ENCODE peak calls at places on chromosomes 13 and 19, in seven cellular contexts. V is H1, K is SK-N-SH, X is HepG2, P is K562, Y is HCT116, R is GM12878. U is an unnamed sample.

GRCh38 chr13:101763191-101763590 is 310.7 kb downstream of the ITGBL1 start:
- DNase-seq in V (no peak), K (no peak), X (no peak), P (no peak), Y (no peak), R (no peak), U (no peak)

GRCh38 chr13:43388282-43389034 is 365.1 kb downstream of the DNAJC15 start:
- DNase-seq in V (no peak), K (no peak), X (no peak), P (no peak), Y (peak; percentile 16), R (no peak), U (no peak)

GRCh38 chr13:62829476-62829875 is 1413.8 kb upstream of the PCDH20 start:
- DNase-seq in V (no peak), K (no peak), X (no peak), P (no peak), Y (no peak), R (no peak), U (no peak)

GRCh38 chr19:58439576-58440554 is at the start of gene ZNF132:
- DNase-seq in V (peak; percentile 78), K (peak; percentile 96), X (no peak), P (no peak), Y (no peak), R (peak; percentile 98), U (no peak)

GRCh38 chr13:29936051-29936813 is 85.8 kb upstream of the UBL3 start:
- DNase-seq in V (no peak), K (no peak), X (no peak), P (no peak), Y (no peak), R (no peak), U (no peak)

GRCh38 chr19:9883231-9883758 is 48.2 kb downstream of the PIN1 start:
- DNase-seq in V (no peak), K (no peak), X (no peak), P (no peak), Y (peak; percentile 23), R (no peak), U (no peak)

GRCh38 chr13:61417171-61417570 is 1.5 kb upstream of the PCDH20 start:
- DNase-seq in V (no peak), K (no peak), X (no peak), P (no peak), Y (no peak), R (no peak), U (no peak)

GRCh38 chr19:3683866-3684816 is 16.1 kb downstream of the PIP5K1C start:
- DNase-seq in V (no peak), K (no peak), X (no peak), P (peak; percentile 86), Y (no peak), R (no peak), U (no peak)

GRCh38 chr19:19538077-19538764 is at the start of gene CILP2:
- DNase-seq in V (peak; percentile 96), K (peak; percentile 96), X (no peak), P (peak; percentile 48), Y (no peak), R (no peak), U (no peak)

GRCh38 chr19:19256072-19256969 is 16.8 kb downstream of the TM6SF2 start:
- DNase-seq in V (no peak), K (peak; percentile 52), X (peak; percentile 31), P (no peak), Y (no peak), R (no peak), U (no peak)

GRCh38 chr19:17322854-17323253 is 11.8 kb downstream of the ANO8 start:
- DNase-seq in V (no peak), K (peak; percentile 47), X (no peak), P (no peak), Y (no peak), R (no peak), U (no peak)

GRCh38 chr19:14363203-14364097 is 17.8 kb upstream of the ADGRE5 start:
- DNase-seq in V (peak; percentile 88), K (peak; percentile 58), X (peak; percentile 25), P (peak; percentile 89), Y (peak; percentile 77), R (no peak), U (no peak)

GRCh38 chr13:34750078-34750703 is 191.9 kb upstream of the NBEA start:
- DNase-seq in V (peak; percentile 66), K (peak; percentile 52), X (no peak), P (no peak), Y (no peak), R (no peak), U (no peak)

GRCh38 chr13:53131361-53131760 is 102.7 kb downstream of the OLFM4 start:
- DNase-seq in V (no peak), K (no peak), X (no peak), P (no peak), Y (no peak), R (no peak), U (no peak)

GRCh38 chr19:24159707-24160106 is 72.7 kb downstream of the ZNF254 start:
- DNase-seq in V (no peak), K (peak; percentile 17), X (peak; percentile 29), P (no peak), Y (no peak), R (no peak), U (no peak)

GRCh38 chr19:43430142-43430710 is 15.5 kb downstream of the TEX101 start:
- DNase-seq in V (no peak), K (no peak), X (no peak), P (no peak), Y (no peak), R (no peak), U (no peak)

GRCh38 chr19:6738726-6739389 is 622 bp upstream of the TRIP10 start:
- DNase-seq in V (peak; percentile 76), K (no peak), X (no peak), P (no peak), Y (no peak), R (no peak), U (no peak)

GRCh38 chr19:6737284-6737872 is at the start of gene GPR108:
- DNase-seq in V (peak; percentile 99), K (peak; percentile 96), X (peak; percentile 100), P (peak; percentile 92), Y (peak; percentile 100), R (peak; percentile 100), U (peak; percentile 99)

GRCh38 chr19:6739390-6739883 is at the start of gene TRIP10:
- DNase-seq in V (peak; percentile 84), K (peak; percentile 94), X (peak; percentile 68), P (peak; percentile 84), Y (no peak), R (no peak), U (no peak)

GRCh38 chr19:6736917-6737283 is 480 bp downstream of the GPR108 start:
- DNase-seq in V (no peak), K (peak; percentile 97), X (no peak), P (no peak), Y (no peak), R (no peak), U (no peak)

DNA sequence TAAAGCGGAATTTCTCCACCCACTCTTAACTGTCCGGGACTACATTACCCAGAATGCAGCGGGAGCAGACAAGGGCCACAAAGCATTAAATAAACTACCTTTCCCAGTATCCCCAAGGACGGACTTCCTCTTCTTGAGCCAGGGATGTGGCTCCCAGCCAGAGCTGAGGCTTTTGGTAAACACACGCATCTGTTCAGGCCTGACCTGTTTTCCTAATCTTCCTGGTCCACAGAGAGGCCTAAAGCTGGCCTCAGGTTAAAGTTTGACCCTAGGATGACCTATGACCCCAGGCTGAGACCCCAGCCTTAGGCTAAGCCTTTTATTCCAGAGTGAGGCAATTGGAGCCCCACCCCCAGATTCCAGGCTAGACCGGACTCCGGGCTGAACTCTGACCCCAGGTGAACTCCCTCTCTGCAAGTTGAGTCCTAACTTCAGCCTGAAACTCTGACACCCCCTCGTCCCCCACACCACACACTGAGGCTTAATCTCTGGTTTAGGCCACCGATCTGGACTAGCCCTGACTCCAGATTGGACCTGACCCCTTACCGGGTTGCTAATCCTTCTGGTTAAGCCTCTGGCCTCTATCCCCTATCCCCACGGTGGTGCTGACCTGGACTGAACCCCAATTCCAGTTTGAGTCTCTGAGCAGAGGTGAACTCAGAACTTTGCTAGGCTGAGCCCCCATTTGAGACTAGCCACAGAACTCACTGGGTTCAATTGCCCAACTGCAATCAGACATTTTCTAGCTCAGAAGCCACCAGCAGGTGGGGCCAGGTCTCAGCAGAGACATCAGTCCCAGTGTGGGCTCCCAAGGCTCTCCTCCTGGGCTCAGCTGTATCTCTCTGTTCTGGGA is 719 bp upstream of the GPR108 start:
- DNase-seq in V (peak; percentile 78), K (no peak), X (peak; percentile 87), P (no peak), Y (no peak), R (no peak), U (peak; percentile 69)
- TF ChIP-seq SIN3A in V (peak; percentile 40), K (no peak), X (peak; percentile 47), P (no peak), Y (no peak), R (peak; percentile 38), U (no peak)

DNA sequence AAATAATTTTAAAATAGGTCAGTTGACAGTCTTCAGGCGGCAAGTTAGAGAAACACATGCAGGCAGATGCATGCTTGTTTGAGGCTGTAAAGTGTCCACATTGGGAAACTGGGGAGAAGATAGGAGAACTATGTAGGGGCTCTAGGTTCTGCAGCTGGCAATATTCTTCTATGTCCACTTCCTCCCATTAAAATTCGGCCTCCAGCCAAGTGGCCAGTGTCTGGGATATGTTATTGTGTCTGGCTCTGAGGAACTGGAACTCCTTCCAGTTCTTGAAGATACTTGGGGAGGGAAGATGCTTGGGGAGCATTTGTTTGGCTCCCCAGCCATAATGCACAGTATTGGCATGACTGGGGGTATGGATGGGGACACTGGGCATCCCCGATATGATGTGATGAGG is 20.9 kb upstream of the KLF2 start:
- DNase-seq in V (no peak), K (no peak), X (no peak), P (no peak), Y (no peak), R (no peak), U (no peak)
- TF ChIP-seq SIN3A in V (no peak), K (no peak), X (no peak), P (no peak), Y (no peak), R (no peak), U (no peak)

GRCh38 chr19:38497907-38498306 is 64.4 kb downstream of the RYR1 start:
- DNase-seq in V (no peak), K (no peak), X (no peak), P (no peak), Y (no peak), R (no peak), U (no peak)

GRCh38 chr19:38496116-38496515 is 62.6 kb downstream of the RYR1 start:
- DNase-seq in V (no peak), K (no peak), X (no peak), P (no peak), Y (no peak), R (no peak), U (no peak)

GRCh38 chr19:38499532-38499931 is 66.0 kb downstream of the RYR1 start:
- DNase-seq in V (no peak), K (no peak), X (no peak), P (no peak), Y (no peak), R (no peak), U (no peak)

GRCh38 chr19:38494379-38494778 is 60.9 kb downstream of the RYR1 start:
- DNase-seq in V (no peak), K (no peak), X (no peak), P (no peak), Y (no peak), R (no peak), U (no peak)

GRCh38 chr19:38496603-38497487 is 63.4 kb downstream of the RYR1 start:
- DNase-seq in V (no peak), K (no peak), X (no peak), P (no peak), Y (peak; percentile 44), R (no peak), U (no peak)
- TF ChIP-seq SIN3A in V (no peak), K (no peak), X (no peak), P (no peak), Y (no peak), R (no peak), U (no peak)

GRCh38 chr13:98571955-98572662 is 4.8 kb downstream of the STK24 start:
- DNase-seq in V (no peak), K (peak; percentile 55), X (peak; percentile 39), P (no peak), Y (no peak), R (no peak), U (no peak)
- TF ChIP-seq SIN3A in V (no peak), K (no peak), X (no peak), P (no peak), Y (no peak), R (no peak), U (no peak)

U was measured in Panc1.